ENCODE peak calls at places on chromosome 2, in ten cellular contexts. O, R, H, N, X, K, G, D, E and Z are unnamed samples.

GRCh38 chr2:235841863-235842262 is 326.3 kb downstream of the GBX2 start:
- DNase-seq in O (no peak), R (no peak), H (no peak), N (no peak), X (no peak), K (no peak), G (no peak), D (no peak), E (no peak), Z (no peak)

GRCh38 chr2:23287250-23287704 is 97.7 kb upstream of the KLHL29 start:
- DNase-seq in O (no peak), R (no peak), H (no peak), N (peak), X (no peak), K (no peak), G (no peak), D (peak), E (no peak), Z (no peak)

GRCh38 chr2:38075436-38076249 is at the start of gene CYP1B1:
- DNase-seq in O (peak), R (no peak), H (no peak), N (no peak), X (no peak), K (peak), G (no peak), D (no peak), E (peak), Z (no peak)

GRCh38 chr2:19973471-19973870 is 16.4 kb downstream of the WDR35 start:
- DNase-seq in O (no peak), R (no peak), H (no peak), N (no peak), X (no peak), K (no peak), G (no peak), D (no peak), E (no peak), Z (no peak)

GRCh38 chr2:33021542-33022259 is 74.9 kb downstream of the LTBP1 start:
- DNase-seq in O (no peak), R (no peak), H (no peak), N (no peak), X (no peak), K (no peak), G (no peak), D (peak), E (no peak), Z (no peak)

GRCh38 chr2:135095591-135095990 is 43.5 kb downstream of the RAB3GAP1 start:
- DNase-seq in O (no peak), R (no peak), H (no peak), N (no peak), X (no peak), K (no peak), G (no peak), D (no peak), E (no peak), Z (no peak)

GRCh38 chr2:197247083-197247482 is 63.5 kb downstream of the ANKRD44 start:
- DNase-seq in O (no peak), R (no peak), H (no peak), N (no peak), X (no peak), K (no peak), G (no peak), D (no peak), E (no peak), Z (no peak)

GRCh38 chr2:105644174-105644980 is 100.3 kb upstream of the NCK2 start:
- DNase-seq in O (no peak), R (no peak), H (no peak), N (no peak), X (no peak), K (no peak), G (no peak), D (peak), E (no peak), Z (no peak)